ENCODE peak calls at places on chromosome 14, in nine cellular contexts. I, K, X, L, P, W, A, T and O are unnamed samples.

GRCh38 chr14:92860097-92860496 is 62.9 kb upstream of the CHGA start:
- DNase-seq in K (no peak), L (no peak), P (no peak), A (no peak), X (no peak), T (no peak), W (no peak), I (no peak), O (no peak)

GRCh38 chr14:90697577-90698206 is 118.5 kb downstream of the TTC7B start:
- DNase-seq in X (peak; percentile 69), T (peak; percentile 83), I (peak; percentile 91), P (peak; percentile 87), L (peak; percentile 86), W (peak; percentile 87), A (peak; percentile 70), K (peak; percentile 49), O (peak; percentile 71)

GRCh38 chr14:104299993-104300761 is 161.8 kb downstream of the KIF26A start:
- DNase-seq in K (no peak), L (peak; percentile 13), W (no peak), T (no peak), I (peak; percentile 58), P (no peak), A (no peak), X (no peak), O (no peak)

GRCh38 chr14:71532349-71532748 is 399.9 kb upstream of the RGS6 start:
- DNase-seq in W (no peak), K (no peak), P (peak; percentile 80), A (no peak), L (no peak), I (no peak), X (no peak), T (peak; percentile 65), O (no peak)

GRCh38 chr14:74673768-74674167 is 39.1 kb downstream of the AREL1 start:
- DNase-seq in P (no peak), I (no peak), X (no peak), K (no peak), T (no peak), W (no peak), L (no peak), A (no peak), O (no peak)

GRCh38 chr14:102055181-102055901 is 31.5 kb downstream of the HSP90AA1 start:
- DNase-seq in L (peak; percentile 85), A (no peak), X (no peak), P (peak; percentile 83), I (no peak), W (peak; percentile 57), T (peak; percentile 76), K (no peak), O (no peak)

GRCh38 chr14:105532735-105533141 is 6.4 kb downstream of the TMEM121 start:
- DNase-seq in A (no peak), K (no peak), P (peak; percentile 34), W (peak; percentile 24), T (peak; percentile 17), X (peak; percentile 41), I (no peak), L (no peak), O (no peak)

GRCh38 chr14:105299654-105300541 is 903 bp downstream of the BRF1 start:
- DNase-seq in W (no peak), I (peak; percentile 79), T (no peak), X (no peak), K (no peak), P (no peak), L (no peak), A (peak; percentile 39), O (peak; percentile 30)

GRCh38 chr14:80275208-80275850 is 64.0 kb upstream of the DIO2 start:
- DNase-seq in T (peak; percentile 28), X (no peak), W (no peak), A (no peak), K (no peak), I (no peak), L (no peak), P (peak; percentile 53), O (no peak)

GRCh38 chr14:88352299-88353097 is 29.4 kb upstream of the KCNK10 start:
- DNase-seq in L (no peak), P (no peak), T (no peak), I (no peak), X (peak; percentile 32), W (no peak), A (no peak), K (no peak), O (no peak)

GRCh38 chr14:28609228-28609828 is 157.3 kb upstream of the FOXG1 start:
- DNase-seq in W (peak; percentile 70), P (peak; percentile 87), A (peak; percentile 17), X (peak; percentile 49), I (peak; percentile 22), K (no peak), L (peak; percentile 66), T (peak; percentile 0), O (peak; percentile 73)

GRCh38 chr14:104130974-104131651 is 7.3 kb upstream of the KIF26A start:
- DNase-seq in L (peak; percentile 62), X (peak; percentile 19), I (peak; percentile 77), K (no peak), T (peak; percentile 4), A (peak; percentile 24), W (peak; percentile 46), P (peak; percentile 58), O (no peak)

GRCh38 chr14:36316131-36316530 is 4.3 kb downstream of the MBIP start:
- DNase-seq in P (no peak), L (no peak), W (no peak), K (no peak), X (no peak), T (no peak), I (no peak), A (no peak), O (no peak)

GRCh38 chr14:94144765-94145164 is 15.4 kb upstream of the IFI27L2 start:
- DNase-seq in X (peak; percentile 67), T (no peak), K (no peak), L (peak; percentile 82), P (peak; percentile 7), W (peak; percentile 27), A (no peak), I (no peak), O (no peak)

GRCh38 chr14:104940526-104941150 is 16.0 kb downstream of the PLD4 start:
- DNase-seq in I (no peak), A (no peak), W (peak; percentile 9), K (no peak), T (no peak), P (peak; percentile 33), L (peak; percentile 49), X (no peak), O (no peak)

GRCh38 chr14:68684466-68685418 is 108.1 kb downstream of the ZFP36L1 start:
- DNase-seq in A (no peak), W (no peak), K (no peak), I (no peak), T (no peak), X (no peak), P (no peak), L (no peak), O (no peak)

GRCh38 chr14:52950410-52950897 is 396 bp downstream of the FERMT2 start:
- DNase-seq in K (no peak), A (peak; percentile 12), X (no peak), I (peak; percentile 71), W (peak; percentile 63), L (peak; percentile 60), P (peak; percentile 42), T (peak; percentile 44), O (peak; percentile 45)

GRCh38 chr14:104506461-104507253 is 72.9 kb upstream of the C14orf180 start:
- DNase-seq in P (no peak), X (no peak), W (no peak), A (no peak), K (no peak), L (no peak), I (no peak), T (no peak), O (no peak)

GRCh38 chr14:93343266-93343665 is 3.7 kb upstream of the COX8C start:
- DNase-seq in T (no peak), A (no peak), X (peak; percentile 93), K (no peak), P (no peak), I (no peak), L (no peak), W (no peak), O (no peak)

GRCh38 chr14:56027916-56028637 is 90.1 kb upstream of the PELI2 start:
- DNase-seq in I (no peak), P (no peak), K (no peak), X (no peak), T (no peak), W (no peak), L (no peak), A (no peak), O (no peak)

GRCh38 chr14:22838631-22839041 is 2.3 kb downstream of the MMP14 start:
- DNase-seq in W (no peak), L (peak; percentile 49), A (no peak), X (peak; percentile 84), P (peak; percentile 80), I (no peak), K (no peak), T (peak; percentile 83), O (no peak)

GRCh38 chr14:50668008-50668851 is at the start of gene SAV1:
- DNase-seq in W (peak; percentile 80), K (no peak), I (peak; percentile 91), A (peak; percentile 66), T (peak; percentile 82), L (peak; percentile 89), X (peak; percentile 73), P (peak; percentile 86), O (peak; percentile 89)

GRCh38 chr14:30417121-30417520 is 141.8 kb upstream of the G2E3 start:
- DNase-seq in L (no peak), P (peak; percentile 27), T (no peak), K (no peak), W (no peak), X (no peak), A (no peak), I (no peak), O (no peak)

GRCh38 chr14:68824517-68825347 is 31.9 kb upstream of the ZFP36L1 start:
- DNase-seq in K (no peak), A (no peak), W (peak; percentile 94), P (peak; percentile 79), I (peak; percentile 94), X (peak; percentile 61), T (peak; percentile 74), L (peak; percentile 91), O (peak; percentile 66)

GRCh38 chr14:52553671-52554575 is 1.3 kb downstream of the GPR137C start:
- DNase-seq in I (peak; percentile 92), K (peak; percentile 70), A (peak; percentile 88), T (peak; percentile 77), P (peak; percentile 94), W (peak; percentile 29), X (peak; percentile 52), L (peak; percentile 70), O (peak; percentile 46)

GRCh38 chr14:93430319-93430801 is 379 bp upstream of the UNC79 start:
- DNase-seq in I (no peak), W (peak; percentile 77), P (peak; percentile 4), K (no peak), A (no peak), L (peak; percentile 91), X (no peak), T (no peak), O (peak; percentile 54)